ENCODE peak calls at places on chromosomes 11 and 22, in four cellular contexts. J, G, W and T are unnamed samples.

GRCh38 chr11:88105952-88106351 is 69.3 kb downstream of the RAB38 start:
- DNase-seq in J (no peak), W (peak; percentile 1), G (no peak), T (no peak)

GRCh38 chr11:106998126-106998525 is 20.1 kb downstream of the GUCY1A2 start:
- DNase-seq in G (no peak), J (no peak), W (no peak), T (no peak)

GRCh38 chr22:25942989-25943411 is 201.0 kb downstream of the MYO18B start:
- DNase-seq in W (no peak), J (no peak), G (no peak), T (no peak)

GRCh38 chr11:34600339-34601084 is 20.4 kb upstream of the EHF start:
- DNase-seq in J (no peak), G (no peak), W (no peak), T (no peak)

GRCh38 chr11:134365011-134365925 is 33.5 kb downstream of the GLB1L2 start:
- DNase-seq in J (no peak), W (no peak), G (peak; percentile 78), T (peak; percentile 84)

GRCh38 chr11:130761560-130762220 is 154.6 kb downstream of the SNX19 start:
- DNase-seq in W (no peak), J (no peak), G (peak; percentile 53), T (no peak)

GRCh38 chr22:29539105-29539504 is 14.5 kb downstream of the THOC5 start:
- DNase-seq in W (no peak), G (peak; percentile 23), J (no peak), T (no peak)

GRCh38 chr11:95563173-95563572 is 226.4 kb downstream of the FAM76B start:
- DNase-seq in W (no peak), J (no peak), G (no peak), T (no peak)

GRCh38 chr11:131938321-131938751 is 567.9 kb downstream of the NTM start:
- DNase-seq in J (no peak), G (no peak), W (no peak), T (no peak)

GRCh38 chr11:88399171-88399570 is 61.6 kb upstream of the CTSC start:
- DNase-seq in J (no peak), W (no peak), G (peak; percentile 18), T (no peak)

GRCh38 chr11:32034680-32035079 is 56.2 kb upstream of the RCN1 start:
- DNase-seq in J (no peak), G (peak; percentile 59), W (no peak), T (no peak)

GRCh38 chr11:15157738-15158137 is 43.0 kb downstream of the INSC start:
- DNase-seq in W (no peak), J (no peak), G (no peak), T (no peak)

GRCh38 chr11:100731471-100731870 is 44.4 kb downstream of the ARHGAP42 start:
- DNase-seq in J (no peak), W (no peak), G (no peak), T (no peak)

GRCh38 chr22:20459152-20459542 is 21.5 kb upstream of the SCARF2 start:
- DNase-seq in G (no peak), W (no peak), J (no peak), T (no peak)

GRCh38 chr11:96333076-96333744 is 9.8 kb downstream of the MAML2 start:
- DNase-seq in G (no peak), J (no peak), W (no peak), T (no peak)

GRCh38 chr11:12042215-12042676 is 33.8 kb upstream of the DKK3 start:
- DNase-seq in G (peak; percentile 80), W (no peak), J (no peak), T (no peak)

GRCh38 chr22:50576070-50576469 is 2.2 kb downstream of the CPT1B start:
- DNase-seq in J (no peak), W (no peak), G (peak; percentile 90), T (no peak)

GRCh38 chr11:83724704-83725114 is 438.5 kb upstream of the CCDC90B start:
- DNase-seq in W (no peak), J (no peak), G (no peak), T (no peak)

GRCh38 chr22:45878051-45878764 is 98.8 kb downstream of the WNT7B start:
- DNase-seq in J (no peak), W (no peak), G (peak; percentile 65), T (no peak)

GRCh38 chr22:49056301-49056700 is 771.4 kb downstream of the BRD1 start:
- DNase-seq in W (no peak), J (no peak), G (no peak), T (no peak)

GRCh38 chr11:33970984-33971466 is 79.1 kb upstream of the LMO2 start:
- DNase-seq in G (peak; percentile 90), J (no peak), W (peak; percentile 43), T (peak; percentile 6)

GRCh38 chr11:16981651-16982194 is 32.5 kb downstream of the PLEKHA7 start:
- DNase-seq in J (no peak), W (no peak), G (no peak), T (no peak)

GRCh38 chr11:46202149-46202548 is 75.3 kb upstream of the CREB3L1 start:
- DNase-seq in G (no peak), W (no peak), J (no peak), T (no peak)
- H2AFZ ChIP-seq in G (no peak overlapping the region), W (no peak overlapping the region), J (no peak overlapping the region), T (no peak overlapping the region)

DNA sequence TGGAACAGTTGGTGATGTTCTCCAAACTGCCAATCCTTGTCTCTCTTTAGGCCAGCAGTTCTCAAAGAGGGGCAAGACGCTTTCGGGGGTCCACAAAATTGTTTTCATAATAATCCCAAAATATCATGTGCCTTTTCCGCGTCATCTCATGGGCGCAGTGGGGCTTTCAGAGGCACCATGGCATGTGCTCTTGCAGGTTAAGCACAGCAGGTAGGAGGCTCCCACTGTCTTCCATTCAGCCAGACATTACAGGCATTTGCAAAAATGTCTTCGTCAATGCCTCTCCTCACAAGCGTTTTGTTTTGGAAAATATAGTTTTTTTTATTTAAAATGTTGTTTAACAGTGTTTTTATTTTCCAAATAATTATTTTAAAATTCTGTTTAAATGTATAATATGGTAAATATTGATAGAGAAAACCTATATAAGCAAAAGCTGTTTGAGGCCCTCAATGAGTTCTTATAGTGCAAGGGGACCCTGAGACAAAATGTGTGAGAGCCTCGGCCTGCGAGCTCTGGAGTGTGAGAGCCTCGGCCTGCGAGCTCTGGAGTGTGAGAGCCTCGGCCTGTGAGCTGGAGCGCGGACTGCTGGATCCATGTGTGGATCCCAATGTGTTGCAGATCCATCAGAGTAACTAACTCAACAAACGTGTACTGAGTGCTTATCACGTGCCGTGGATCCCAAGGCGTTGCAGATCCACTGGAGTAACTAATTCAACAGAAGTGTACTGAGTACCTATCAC is 6.2 kb downstream of the RTL6 start:
- DNase-seq in G (no peak), J (no peak), W (no peak), T (no peak)
- H4K20me1 ChIP-seq in G (peaks cover 52% of the 10 kb centered on the region), J (no peaks in the 10 kb centered on the region), W (no peaks in the 10 kb centered on the region), T (no peaks in the 10 kb centered on the region)

DNA sequence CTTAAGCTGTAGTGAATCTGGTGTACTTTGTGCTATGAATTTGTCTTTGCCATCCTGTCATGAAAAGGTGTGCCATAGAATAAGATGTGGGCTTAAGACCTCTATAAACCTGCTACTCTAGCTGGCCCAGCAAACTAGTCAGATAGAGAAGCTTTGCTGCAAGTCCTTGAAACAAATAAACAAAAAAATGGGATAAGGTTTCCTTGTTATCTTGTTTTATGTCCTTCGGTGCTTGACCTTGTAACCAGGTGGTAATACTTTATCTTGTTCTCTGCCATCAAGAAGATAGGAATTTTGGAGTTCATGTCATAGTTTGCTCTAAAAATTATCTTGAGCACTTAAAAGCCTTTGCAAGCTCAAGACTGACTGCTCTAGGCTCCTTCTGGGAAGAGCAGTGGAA is 14.3 kb upstream of the TMEM86A start:
- DNase-seq in J (no peak), G (no peak), W (no peak), T (no peak)
- H2AFZ ChIP-seq in J (no peak overlapping the region), G (no peak overlapping the region), W (no peak overlapping the region), T (no peak overlapping the region)

DNA sequence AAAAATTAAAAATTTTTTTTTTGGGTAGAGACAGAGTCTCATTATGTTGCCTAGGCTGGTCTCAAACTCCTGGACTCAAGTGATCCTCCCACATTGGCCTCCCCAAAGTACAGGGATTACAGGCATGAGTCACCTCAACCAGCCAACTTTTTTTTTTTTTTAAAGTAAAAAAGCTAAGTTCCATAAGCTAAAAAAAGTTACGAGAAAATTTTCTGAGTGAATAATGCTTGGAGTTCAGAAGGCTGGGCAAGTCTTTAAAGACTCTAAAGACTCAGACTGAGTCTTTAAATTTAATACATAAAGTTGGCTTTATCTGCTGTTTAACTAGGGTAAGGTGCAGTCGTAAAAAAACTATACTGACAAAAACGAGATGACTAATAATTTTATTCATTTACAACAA is 5.6 kb downstream of the DDX6 start:
- DNase-seq in G (no peak), J (no peak), W (no peak), T (no peak)
- H4K20me1 ChIP-seq in G (peaks cover 60% of the 10 kb centered on the region), J (peaks cover 59% of the 10 kb centered on the region), W (peaks cover 16% of the 10 kb centered on the region), T (peaks cover 89% of the 10 kb centered on the region)

DNA sequence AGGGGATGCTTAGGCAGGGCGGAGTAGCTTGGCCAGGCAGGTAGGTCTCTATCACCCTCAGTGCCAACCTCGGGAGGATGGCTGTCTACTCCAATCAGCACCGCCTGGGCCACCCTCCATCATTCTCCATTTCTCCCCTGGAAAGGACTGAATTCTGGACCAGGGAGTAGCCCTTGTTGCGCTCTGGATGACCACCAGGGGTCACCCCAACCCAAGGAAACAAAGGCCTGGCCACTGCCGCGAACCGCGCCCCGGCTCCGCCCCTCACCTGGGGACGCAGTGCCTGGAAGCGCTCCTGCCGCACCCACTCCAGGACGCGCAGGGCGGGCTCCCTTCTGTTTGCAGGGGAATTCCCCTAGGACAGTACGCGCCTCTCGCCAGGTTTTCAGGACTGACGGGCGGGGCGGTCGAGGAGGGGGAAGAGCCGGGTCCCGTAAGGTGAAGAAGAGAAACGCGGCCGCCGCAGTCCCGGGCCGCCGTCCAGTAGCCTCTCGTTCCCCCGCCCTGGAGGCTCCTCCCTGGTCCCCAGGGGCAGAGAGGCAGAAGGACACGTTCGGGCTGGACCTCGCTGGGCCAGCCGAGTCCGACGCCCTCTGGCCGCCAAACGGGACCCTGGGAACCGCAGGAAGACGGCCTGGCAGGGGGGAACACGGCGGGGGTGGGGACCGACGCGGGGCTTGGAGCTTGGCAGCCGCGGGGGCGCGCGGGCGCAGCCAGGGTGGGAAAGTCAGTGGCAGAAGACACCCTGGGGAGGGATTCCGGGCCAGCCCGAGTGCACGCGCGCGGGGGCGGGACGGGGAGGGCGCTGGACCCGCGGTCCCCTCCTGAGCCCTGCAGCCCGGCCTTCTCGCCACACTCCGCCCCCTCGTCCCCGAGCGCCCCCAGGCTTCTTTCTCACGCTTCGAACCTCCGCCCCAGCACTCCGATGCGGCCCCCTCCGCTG is 7.1 kb downstream of the SCN4B start:
- DNase-seq in J (peak; percentile 88), W (peak; percentile 84), G (peak; percentile 98), T (peak; percentile 66)
- H2AFZ ChIP-seq in J (peak overlapping the region; percentile 76), W (peak overlapping the region; percentile 37), G (peak overlapping the region; percentile 72), T (peak overlapping the region; percentile 11)

DNA sequence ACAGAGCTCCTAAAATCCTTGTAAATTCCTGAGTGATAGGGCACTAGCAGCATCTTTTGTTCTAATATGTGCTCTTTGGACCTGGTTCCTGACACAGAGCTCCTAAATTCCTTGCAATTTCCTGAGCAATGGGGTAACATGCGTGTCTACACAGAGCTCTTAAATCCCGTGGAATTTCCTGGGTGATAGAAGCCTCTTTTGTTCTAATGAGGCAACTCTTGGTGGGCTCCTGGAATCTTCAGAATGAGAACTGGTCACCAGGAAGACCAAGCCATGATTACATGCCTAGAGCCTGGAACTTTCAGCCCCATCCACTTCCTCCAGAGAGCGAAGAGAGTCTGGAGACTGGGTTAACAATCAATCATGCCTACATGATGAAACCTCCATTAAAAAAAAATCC is 19.0 kb downstream of the RSF1 start:
- DNase-seq in J (no peak), G (no peak), W (no peak), T (no peak)
- H4K20me1 ChIP-seq in J (peaks cover 3% of the 10 kb centered on the region), G (peaks cover 84% of the 10 kb centered on the region), W (peaks cover 5% of the 10 kb centered on the region), T (peaks cover 66% of the 10 kb centered on the region)

GRCh38 chr11:64318694-64319420 is 936 bp downstream of the PRDX5 start:
- DNase-seq in J (no peak), G (peak; percentile 58), W (no peak), T (no peak)
- H2AFZ ChIP-seq in J (peak overlapping the region; percentile 55), G (peak overlapping the region; percentile 67), W (no peak overlapping the region), T (peak overlapping the region; percentile 91)